ENCODE peak calls at places on chromosomes 12 and 14, in seven cellular contexts. One of them, this sample, is unnamed.

GRCh38 chr12:69044887-69045286 is 111.9 kb upstream of the CPM start:
- DNase-seq in neural progenitor cell: no peak
- DNase-seq in astrocyte of the spinal cord: no peak
- DNase-seq in tibial artery: no peak
- DNase-seq in iPS-NIHi11: no peak
- DNase-seq in IMR-90: no peak
- DNase-seq in activated CD4-positive, alpha-beta T cell treated with anti-CD3 and anti-CD28 coated beads, Interleukin-2, amount 10 ng/mL, durations not matched to agents 7 days and 5 days: no peak
- DNase-seq in this sample: no peak

GRCh38 chr12:25682421-25682820 is 129.3 kb upstream of the LMNTD1 start:
- DNase-seq in neural progenitor cell: no peak
- DNase-seq in astrocyte of the spinal cord: no peak
- DNase-seq in tibial artery: no peak
- DNase-seq in iPS-NIHi11: no peak
- DNase-seq in IMR-90: peak; percentile 23
- DNase-seq in activated CD4-positive, alpha-beta T cell treated with anti-CD3 and anti-CD28 coated beads, Interleukin-2, amount 10 ng/mL, durations not matched to agents 7 days and 5 days: no peak
- DNase-seq in this sample: no peak

GRCh38 chr12:32983968-32984367 is 87.4 kb upstream of the PKP2 start:
- DNase-seq in neural progenitor cell: peak; percentile 21
- DNase-seq in astrocyte of the spinal cord: no peak
- DNase-seq in tibial artery: no peak
- DNase-seq in iPS-NIHi11: peak; percentile 70
- DNase-seq in IMR-90: no peak
- DNase-seq in activated CD4-positive, alpha-beta T cell treated with anti-CD3 and anti-CD28 coated beads, Interleukin-2, amount 10 ng/mL, durations not matched to agents 7 days and 5 days: no peak
- DNase-seq in this sample: no peak

GRCh38 chr12:110776410-110776809 is 33.7 kb upstream of the PPP1CC start:
- DNase-seq in neural progenitor cell: no peak
- DNase-seq in astrocyte of the spinal cord: no peak
- DNase-seq in tibial artery: no peak
- DNase-seq in iPS-NIHi11: no peak
- DNase-seq in IMR-90: no peak
- DNase-seq in activated CD4-positive, alpha-beta T cell treated with anti-CD3 and anti-CD28 coated beads, Interleukin-2, amount 10 ng/mL, durations not matched to agents 7 days and 5 days: peak; percentile 48
- DNase-seq in this sample: no peak

GRCh38 chr12:99097170-99097569 is 452.1 kb downstream of the APAF1 start:
- DNase-seq in neural progenitor cell: no peak
- DNase-seq in astrocyte of the spinal cord: no peak
- DNase-seq in tibial artery: no peak
- DNase-seq in iPS-NIHi11: no peak
- DNase-seq in IMR-90: no peak
- DNase-seq in activated CD4-positive, alpha-beta T cell treated with anti-CD3 and anti-CD28 coated beads, Interleukin-2, amount 10 ng/mL, durations not matched to agents 7 days and 5 days: no peak
- DNase-seq in this sample: no peak

GRCh38 chr14:65588426-65589140 is 176.1 kb downstream of the FUT8 start:
- DNase-seq in neural progenitor cell: no peak
- DNase-seq in astrocyte of the spinal cord: peak; percentile 54
- DNase-seq in tibial artery: no peak
- DNase-seq in iPS-NIHi11: no peak
- DNase-seq in IMR-90: peak; percentile 28
- DNase-seq in activated CD4-positive, alpha-beta T cell treated with anti-CD3 and anti-CD28 coated beads, Interleukin-2, amount 10 ng/mL, durations not matched to agents 7 days and 5 days: no peak
- DNase-seq in this sample: no peak

GRCh38 chr14:91067186-91067585 is 6.7 kb upstream of the RPS6KA5 start:
- DNase-seq in neural progenitor cell: no peak
- DNase-seq in astrocyte of the spinal cord: no peak
- DNase-seq in tibial artery: no peak
- DNase-seq in iPS-NIHi11: no peak
- DNase-seq in IMR-90: no peak
- DNase-seq in activated CD4-positive, alpha-beta T cell treated with anti-CD3 and anti-CD28 coated beads, Interleukin-2, amount 10 ng/mL, durations not matched to agents 7 days and 5 days: peak; percentile 59
- DNase-seq in this sample: no peak

GRCh38 chr12:10395390-10395998 is 5.7 kb upstream of the KLRK1 start:
- DNase-seq in neural progenitor cell: no peak
- DNase-seq in astrocyte of the spinal cord: peak; percentile 93
- DNase-seq in tibial artery: peak; percentile 25
- DNase-seq in iPS-NIHi11: peak; percentile 13
- DNase-seq in IMR-90: peak; percentile 71
- DNase-seq in activated CD4-positive, alpha-beta T cell treated with anti-CD3 and anti-CD28 coated beads, Interleukin-2, amount 10 ng/mL, durations not matched to agents 7 days and 5 days: no peak
- DNase-seq in this sample: peak; percentile 78

GRCh38 chr14:69592923-69593677 is 18.3 kb upstream of the SUSD6 start:
- DNase-seq in neural progenitor cell: peak; percentile 72
- DNase-seq in astrocyte of the spinal cord: peak; percentile 65
- DNase-seq in tibial artery: no peak
- DNase-seq in iPS-NIHi11: no peak
- DNase-seq in IMR-90: peak; percentile 69
- DNase-seq in activated CD4-positive, alpha-beta T cell treated with anti-CD3 and anti-CD28 coated beads, Interleukin-2, amount 10 ng/mL, durations not matched to agents 7 days and 5 days: no peak
- DNase-seq in this sample: peak; percentile 79

GRCh38 chr12:6639151-6639773 is 3.5 kb upstream of the LPAR5 start:
- DNase-seq in neural progenitor cell: no peak
- DNase-seq in astrocyte of the spinal cord: no peak
- DNase-seq in tibial artery: no peak
- DNase-seq in iPS-NIHi11: no peak
- DNase-seq in IMR-90: no peak
- DNase-seq in activated CD4-positive, alpha-beta T cell treated with anti-CD3 and anti-CD28 coated beads, Interleukin-2, amount 10 ng/mL, durations not matched to agents 7 days and 5 days: no peak
- DNase-seq in this sample: no peak

GRCh38 chr12:116697305-116698130 is 40.4 kb downstream of the SPRING1 start:
- DNase-seq in neural progenitor cell: peak; percentile 84
- DNase-seq in astrocyte of the spinal cord: no peak
- DNase-seq in tibial artery: no peak
- DNase-seq in iPS-NIHi11: peak; percentile 76
- DNase-seq in IMR-90: no peak
- DNase-seq in activated CD4-positive, alpha-beta T cell treated with anti-CD3 and anti-CD28 coated beads, Interleukin-2, amount 10 ng/mL, durations not matched to agents 7 days and 5 days: no peak
- DNase-seq in this sample: peak; percentile 31

This sample was measured in cardiac fibroblast.